ENCODE peak calls at places on chromosomes 7 and 10, in four cellular contexts. F, Q, B and C are unnamed samples.

GRCh38 chr10:11017575-11018425 is at the start of gene CELF2:
- DNase-seq in F (peak), Q (peak), B (peak), C (peak)

GRCh38 chr10:82319558-82319957 is 444.6 kb downstream of the NRG3 start:
- DNase-seq in F (no peak), Q (no peak), B (no peak), C (no peak)

GRCh38 chr10:69344591-69345244 is 66.4 kb downstream of the HK1 start:
- DNase-seq in F (no peak), Q (no peak), B (no peak), C (no peak)

GRCh38 chr10:100745882-100746412 is 565 bp downstream of the PAX2 start:
- DNase-seq in F (no peak), Q (no peak), B (no peak), C (peak)

GRCh38 chr7:30923009-30923773 is 11.5 kb downstream of the AQP1 start:
- DNase-seq in F (no peak), Q (no peak), B (peak), C (no peak)

GRCh38 chr10:6769704-6770417 is 189.8 kb upstream of the PRKCQ start:
- DNase-seq in F (no peak), Q (no peak), B (no peak), C (no peak)

GRCh38 chr7:66699998-66700397 is 40.5 kb upstream of the RABGEF1 start:
- DNase-seq in F (no peak), Q (no peak), B (peak), C (peak)

GRCh38 chr10:22321156-22321711 is 335 bp downstream of the BMI1 start:
- DNase-seq in F (peak), Q (peak), B (peak), C (peak)

GRCh38 chr10:94645285-94645684 is 38.2 kb upstream of the CYP2C18 start:
- DNase-seq in F (no peak), Q (no peak), B (no peak), C (no peak)

GRCh38 chr10:69446650-69447151 is 4.6 kb upstream of the TSPAN15 start:
- DNase-seq in F (no peak), Q (no peak), B (no peak), C (peak)

GRCh38 chr10:61760943-61761824 is 98.5 kb downstream of the CABCOCO1 start:
- DNase-seq in F (no peak), Q (no peak), B (no peak), C (peak)

GRCh38 chr10:105195831-105196230 is 554.7 kb downstream of the SORCS3 start:
- DNase-seq in F (peak), Q (no peak), B (no peak), C (no peak)

GRCh38 chr10:92689663-92690210 is at the start of gene HHEX:
- DNase-seq in F (peak), Q (peak), B (peak), C (peak)

GRCh38 chr7:39754326-39755120 is 131.2 kb downstream of the RALA start:
- DNase-seq in F (no peak), Q (no peak), B (no peak), C (peak)

GRCh38 chr10:4767033-4767814 is 58.8 kb upstream of the AKR1E2 start:
- DNase-seq in F (no peak), Q (no peak), B (peak), C (peak)